ENCODE peak calls at places on chromosomes 13 and 19, in nine cellular contexts. K, J, X, I, L, Y, Z, B and G are unnamed samples. For H3K4me1, the result is how much of the 10 kb centered on the place peaks cover.

GRCh38 chr19:10408511-10409291 is 5.4 kb upstream of the CDC37 start:
- DNase-seq in Z (peak), I (no peak), K (peak), X (no peak), L (no peak), Y (no peak), B (no peak), J (no peak), G (peak)

GRCh38 chr13:107864543-107865460 is 350.5 kb downstream of the LIG4 start:
- DNase-seq in Z (peak), K (peak), J (no peak), B (no peak), X (no peak), I (peak), Y (peak), L (peak), G (no peak)

GRCh38 chr19:32351807-32352630 is 6.6 kb downstream of the ZNF507 start:
- DNase-seq in Z (no peak), K (peak), I (no peak), X (no peak), Y (no peak), L (no peak), B (no peak), J (no peak), G (no peak)

GRCh38 chr13:42728507-42729180 is 52.7 kb upstream of the FAM216B start:
- DNase-seq in Y (no peak), X (no peak), L (no peak), J (no peak), B (no peak), K (peak), Z (no peak), I (no peak), G (no peak)

GRCh38 chr13:29362849-29363604 is 232.5 kb downstream of the SLC7A1 start:
- DNase-seq in Y (peak), I (peak), X (no peak), J (peak), B (peak), L (peak), Z (peak), K (peak), G (peak)

GRCh38 chr13:82636119-82636518 is 1246.2 kb downstream of the SLITRK1 start:
- DNase-seq in L (no peak), I (no peak), X (no peak), Z (no peak), Y (no peak), B (no peak), J (no peak), K (peak), G (no peak)

GRCh38 chr19:49642488-49643035 is 553 bp downstream of the SCAF1 start:
- DNase-seq in L (no peak), K (no peak), Z (peak), X (no peak), Y (no peak), J (no peak), B (no peak), I (no peak), G (no peak)

GRCh38 chr13:25169951-25170553 is 2.0 kb downstream of the AMER2 start:
- DNase-seq in L (no peak), Y (no peak), I (no peak), B (no peak), Z (no peak), J (no peak), X (no peak), K (no peak), G (no peak)

GRCh38 chr13:39037410-39037879 is 444 bp downstream of the PROSER1 start:
- DNase-seq in K (peak), I (no peak), Z (no peak), L (no peak), B (no peak), X (no peak), J (no peak), Y (no peak), G (no peak)

GRCh38 chr13:27014406-27015359 is 156.9 kb downstream of the USP12 start:
- DNase-seq in B (no peak), Y (no peak), I (no peak), J (no peak), Z (no peak), K (no peak), L (no peak), X (no peak), G (no peak)

GRCh38 chr19:36215276-36216171 is 618 bp downstream of the ZNF146 start:
- DNase-seq in B (no peak), J (no peak), X (no peak), L (no peak), I (peak), K (peak), Y (peak), Z (peak), G (no peak)

GRCh38 chr13:80707000-80707983 is 366.4 kb upstream of the SPRY2 start:
- DNase-seq in Z (no peak), I (no peak), Y (no peak), K (no peak), B (no peak), L (no peak), J (no peak), X (no peak), G (no peak)

GRCh38 chr13:48078251-48078656 is 16.6 kb downstream of the MED4 start:
- DNase-seq in X (no peak), L (no peak), Z (peak), Y (no peak), J (no peak), B (no peak), K (peak), I (no peak), G (no peak)

GRCh38 chr13:95463516-95463915 is 89.0 kb upstream of the CLDN10 start:
- DNase-seq in Y (no peak), B (no peak), K (no peak), Z (no peak), L (no peak), X (no peak), J (no peak), I (no peak), G (no peak)

GRCh38 chr19:12872941-12873890 is 8.0 kb downstream of the DNASE2 start:
- DNase-seq in J (no peak), X (no peak), L (peak), Y (peak), I (no peak), K (peak), B (no peak), Z (peak), G (peak)

GRCh38 chr19:42816901-42817300 is 51.4 kb upstream of the PSG8 start:
- DNase-seq in B (no peak), X (no peak), I (no peak), J (no peak), L (no peak), K (peak), Z (no peak), Y (no peak), G (no peak)

GRCh38 chr13:113064534-113065405 is 40.8 kb upstream of the F7 start:
- DNase-seq in J (no peak), K (peak), I (no peak), X (no peak), B (no peak), Z (no peak), Y (no peak), L (no peak), G (no peak)

GRCh38 chr13:24670927-24671326 is 9.3 kb upstream of the ATP12A start:
- DNase-seq in L (no peak), I (peak), X (no peak), B (no peak), Y (peak), J (no peak), K (peak), Z (peak), G (no peak)

GRCh38 chr13:113183450-113184129 is 24.9 kb downstream of the PCID2 start:
- DNase-seq in Y (no peak), B (no peak), X (no peak), L (no peak), J (no peak), I (no peak), K (no peak), Z (no peak), G (no peak)

GRCh38 chr19:6100284-6100915 is 9.9 kb downstream of the RFX2 start:
- DNase-seq in B (no peak), I (no peak), Z (no peak), L (no peak), K (no peak), J (no peak), X (no peak), Y (no peak), G (no peak)

GRCh38 chr19:17847538-17848366 is at the start of gene JAK3:
- DNase-seq in L (peak), B (no peak), Y (no peak), K (peak), X (no peak), J (no peak), I (peak), Z (peak), G (peak)

GRCh38 chr13:48400090-48400694 is 12.7 kb downstream of the LPAR6 start:
- DNase-seq in Y (no peak), Z (no peak), L (no peak), I (no peak), B (no peak), X (no peak), J (no peak), K (peak), G (no peak)

GRCh38 chr13:39363393-39363792 is 239.6 kb downstream of the LHFPL6 start:
- DNase-seq in K (no peak), J (no peak), Y (no peak), L (no peak), B (no peak), X (no peak), Z (no peak), I (no peak), G (no peak)

GRCh38 chr19:34232566-34233481 is 21.5 kb upstream of the GARRE1 start:
- DNase-seq in B (peak), J (no peak), X (no peak), Y (peak), Z (no peak), I (no peak), K (peak), L (peak), G (no peak)

GRCh38 chr13:109140777-109141354 is 511.5 kb downstream of the MYO16 start:
- DNase-seq in Y (no peak), B (no peak), X (no peak), I (no peak), K (no peak), Z (no peak), L (no peak), J (no peak), G (no peak)

GRCh38 chr13:110471833-110472162 is 89.7 kb downstream of the RAB20 start:
- DNase-seq in Z (peak), X (no peak), Y (peak), B (no peak), L (peak), K (peak), J (no peak), I (no peak), G (no peak)

GRCh38 chr19:30667227-30667626 is 295.0 kb downstream of the ZNF536 start:
- DNase-seq in Y (no peak), Z (no peak), L (no peak), B (no peak), K (no peak), X (no peak), I (no peak), J (no peak), G (no peak)

GRCh38 chr13:46079770-46080169 is 25.1 kb downstream of the CPB2 start:
- DNase-seq in X (no peak), Z (no peak), L (no peak), B (no peak), Y (no peak), J (no peak), K (no peak), I (no peak), G (no peak)

GRCh38 chr19:2802826-2803225 is 16.8 kb upstream of the ZNF554 start:
- DNase-seq in Y (no peak), I (no peak), K (no peak), L (no peak), B (no peak), Z (no peak), J (no peak), X (no peak), G (no peak)

GRCh38 chr19:55423225-55423967 is 15.8 kb upstream of the UBE2S start:
- DNase-seq in Z (no peak), L (no peak), Y (no peak), K (no peak), B (no peak), J (no peak), X (no peak), I (no peak), G (no peak)

GRCh38 chr19:32543107-32543900 is 37.7 kb upstream of the PDCD5 start:
- DNase-seq in J (no peak), X (no peak), K (no peak), Z (no peak), B (no peak), Y (peak), L (no peak), I (no peak), G (no peak)

GRCh38 chr13:45331123-45331619 is 9.8 kb downstream of the TPT1 start:
- DNase-seq in Y (no peak), B (no peak), K (no peak), I (no peak), Z (no peak), L (no peak), X (no peak), J (no peak), G (no peak)

GRCh38 chr13:34748078-34748477 is 194.0 kb upstream of the NBEA start:
- DNase-seq in Z (no peak), K (peak), B (peak), Y (no peak), X (no peak), I (no peak), L (peak), J (no peak), G (no peak)

GRCh38 chr19:4495471-4495870 is 22.8 kb downstream of the PLIN4 start:
- DNase-seq in L (no peak), J (no peak), Z (peak), B (no peak), I (no peak), X (no peak), K (no peak), Y (no peak), G (no peak)

GRCh38 chr13:31018511-31018910 is 86.1 kb downstream of the TEX26 start:
- DNase-seq in L (no peak), B (no peak), X (no peak), J (no peak), K (no peak), Y (no peak), Z (no peak), I (no peak), G (no peak)

GRCh38 chr13:85287528-85287927 is 511.7 kb downstream of the SLITRK6 start:
- DNase-seq in Y (no peak), K (no peak), X (no peak), J (no peak), L (no peak), Z (peak), B (no peak), I (no peak), G (no peak)
- H3K27ac ChIP-seq in Y (no peak), K (no peak), X (no peak), J (no peak), L (no peak), Z (peak), B (no peak), I (no peak), G (no peak)

GRCh38 chr19:18966304-18966703 is 25.3 kb upstream of the HOMER3 start:
- DNase-seq in I (no peak), J (no peak), X (no peak), B (no peak), L (no peak), K (no peak), Y (peak), Z (no peak), G (no peak)
- H3K4me1 ChIP-seq in I (under half), J (under half), X (under half), B (under half), L (under half), K (under half), Y (under half), Z (under half), G (under half)

GRCh38 chr13:99203601-99204579 is 3.2 kb downstream of the UBAC2 start:
- DNase-seq in L (no peak), Z (no peak), Y (no peak), X (no peak), K (no peak), B (no peak), J (no peak), I (no peak), G (no peak)
- H3K27ac ChIP-seq in L (peak), Z (peak), Y (no peak), X (no peak), K (no peak), B (no peak), J (no peak), I (no peak), G (no peak)

GRCh38 chr13:97945342-97945741 is 8.1 kb upstream of the IPO5 start:
- DNase-seq in J (no peak), X (no peak), L (no peak), I (no peak), K (peak), Y (no peak), Z (no peak), B (no peak), G (no peak)
- H3K4me1 ChIP-seq in J (under half), X (under half), L (under half), I (under half), K (under half), Y (under half), Z (under half), B (under half), G (under half)